ENCODE peak calls at places on chromosomes 13 and 19, in seven cellular contexts. L is H9, F is IMR-90, N is neuronal stem cell, U is mesenchymal stem cell, G is H1, I is trophoblast cell. W is an unnamed sample.

GRCh38 chr19:10431254-10431942 is 11.1 kb downstream of the PDE4A start:
- DNase-seq in L (no peak), F (no peak), I (peak), N (no peak), G (no peak), U (no peak), W (peak)

GRCh38 chr13:36344173-36344572 is 2.0 kb downstream of the SPART start:
- DNase-seq in N (no peak), U (peak), F (peak), G (no peak), I (peak), L (no peak), W (peak)

GRCh38 chr13:111344471-111345191 is 24.2 kb downstream of the TEX29 start:
- DNase-seq in L (peak), N (peak), I (peak), F (peak), U (peak), G (peak), W (peak)

GRCh38 chr19:33933931-33934330 is 137.3 kb downstream of the KCTD15 start:
- DNase-seq in I (no peak), F (no peak), U (no peak), L (no peak), N (no peak), G (no peak), W (no peak)

GRCh38 chr19:5459360-5459759 is 4.1 kb downstream of the ZNRF4 start:
- DNase-seq in G (no peak), N (no peak), F (peak), L (no peak), I (no peak), U (no peak), W (no peak)

GRCh38 chr13:103406967-103407366 is 340.8 kb upstream of the SLC10A2 start:
- DNase-seq in F (no peak), I (no peak), L (no peak), N (no peak), U (no peak), G (no peak), W (no peak)

GRCh38 chr19:51131780-51132680 is 7.3 kb downstream of the SIGLEC9 start:
- DNase-seq in I (no peak), G (no peak), L (no peak), F (peak), U (peak), N (no peak), W (peak)

GRCh38 chr13:48265217-48265815 is 32.3 kb downstream of the ITM2B start:
- DNase-seq in U (no peak), I (no peak), F (no peak), L (no peak), G (no peak), N (no peak), W (no peak)

GRCh38 chr19:49549045-49549444 is 21.2 kb downstream of the RCN3 start:
- DNase-seq in F (no peak), L (no peak), I (no peak), N (no peak), U (no peak), G (no peak), W (no peak)

GRCh38 chr19:32539240-32539916 is 41.6 kb upstream of the PDCD5 start:
- DNase-seq in F (no peak), G (no peak), N (no peak), I (no peak), L (no peak), U (peak), W (no peak)

GRCh38 chr13:113926301-113926761 is 47.5 kb downstream of the C13orf46 start:
- DNase-seq in G (no peak), U (peak), N (no peak), L (peak), F (peak), I (no peak), W (no peak)

GRCh38 chr13:52010890-52011689 is at the start of gene ATP7B:
- DNase-seq in U (peak), F (no peak), I (no peak), G (no peak), L (peak), N (peak), W (peak)

GRCh38 chr13:52016296-52016695 is 4.1 kb downstream of the ALG11 start:
- DNase-seq in I (no peak), U (no peak), F (no peak), N (no peak), G (no peak), L (no peak), W (no peak)

GRCh38 chr13:52012512-52012836 is 276 bp downstream of the ALG11 start:
- DNase-seq in G (no peak), U (no peak), N (no peak), I (no peak), F (no peak), L (no peak), W (no peak)

GRCh38 chr13:52009985-52010384 is 1.3 kb downstream of the ATP7B start:
- DNase-seq in N (no peak), G (no peak), F (no peak), L (no peak), I (no peak), U (no peak), W (no peak)

DNA sequence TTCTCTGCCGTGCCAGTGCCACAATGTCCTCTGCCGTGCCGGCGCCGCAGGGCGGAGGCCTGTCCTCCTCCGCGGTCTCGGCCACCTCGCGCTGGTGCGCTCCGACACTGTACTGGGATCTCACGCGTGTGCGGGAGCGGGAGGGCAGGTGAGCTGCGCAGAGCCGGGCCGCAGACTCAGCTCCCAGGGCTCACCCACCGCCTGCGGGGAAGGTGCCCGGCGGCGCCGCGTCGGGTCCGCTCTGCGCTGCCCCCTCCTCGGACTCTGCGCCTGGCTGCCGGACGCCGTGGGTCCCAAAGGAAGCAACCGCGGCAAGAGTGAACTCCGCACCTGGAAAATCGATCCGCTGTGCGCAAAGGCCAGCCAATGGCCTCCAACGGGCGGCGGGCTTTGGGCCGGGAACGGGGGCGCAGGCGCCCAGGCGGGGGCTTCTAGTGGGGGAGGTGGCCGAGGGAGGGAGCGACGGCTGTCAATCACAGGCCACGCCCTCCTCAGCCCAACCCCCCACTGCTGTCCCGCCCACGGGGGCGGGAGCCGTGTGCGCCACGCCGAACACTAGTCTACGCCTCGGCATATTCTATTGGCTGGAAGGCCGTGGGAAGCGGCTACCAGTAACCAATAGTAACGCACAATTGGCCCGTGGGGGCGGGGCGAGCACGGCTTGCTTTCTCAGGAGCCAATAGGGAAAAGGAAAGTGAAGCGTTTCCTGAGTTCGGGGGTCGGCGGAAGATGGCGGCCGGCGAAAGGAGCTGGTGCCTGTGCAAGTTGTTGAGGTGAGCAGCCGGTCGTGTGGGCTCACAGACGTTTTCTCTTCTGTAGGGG is at the start of gene ALG11:
- DNase-seq in U (peak), L (peak), N (peak), F (peak), G (peak), I (peak), W (peak)
- H3K18ac ChIP-seq in U (peak), L (peak), N (peak), F (no peak), G (peak), I (peak), W (no peak)

GRCh38 chr13:77310579-77311279 is 16.2 kb downstream of the MYCBP2 start:
- DNase-seq in N (no peak), G (no peak), I (no peak), U (no peak), F (no peak), L (no peak), W (no peak)

GRCh38 chr13:77305276-77305675 is 21.6 kb downstream of the MYCBP2 start:
- DNase-seq in G (no peak), I (no peak), U (no peak), L (no peak), N (no peak), F (no peak), W (no peak)

GRCh38 chr13:77309254-77309653 is 17.6 kb downstream of the MYCBP2 start:
- DNase-seq in F (no peak), L (no peak), G (no peak), U (no peak), N (no peak), I (no peak), W (no peak)

GRCh38 chr13:77310161-77310560 is 16.7 kb downstream of the MYCBP2 start:
- DNase-seq in N (no peak), I (no peak), G (no peak), U (no peak), L (no peak), F (no peak), W (no peak)

GRCh38 chr13:77306458-77306857 is 20.4 kb downstream of the MYCBP2 start:
- DNase-seq in U (no peak), G (no peak), N (no peak), I (no peak), L (no peak), F (no peak), W (peak)
- H3K27ac ChIP-seq in U (no peak), G (no peak), N (no peak), I (no peak), L (no peak), F (no peak), W (no peak)

GRCh38 chr13:102325321-102325720 is 76.5 kb downstream of the FGF14 start:
- DNase-seq in N (no peak), L (no peak), U (no peak), I (no peak), G (no peak), F (no peak), W (no peak)
- H3K18ac ChIP-seq in N (no peak), L (no peak), U (no peak), I (no peak), G (no peak), F (no peak), W (no peak)

GRCh38 chr19:31177230-31177629 is 172.0 kb downstream of the TSHZ3 start:
- DNase-seq in G (no peak), L (peak), F (no peak), N (no peak), U (no peak), I (no peak), W (no peak)
- H3K27ac ChIP-seq in G (no peak), L (no peak), F (no peak), N (no peak), U (no peak), I (no peak), W (no peak)

DNA sequence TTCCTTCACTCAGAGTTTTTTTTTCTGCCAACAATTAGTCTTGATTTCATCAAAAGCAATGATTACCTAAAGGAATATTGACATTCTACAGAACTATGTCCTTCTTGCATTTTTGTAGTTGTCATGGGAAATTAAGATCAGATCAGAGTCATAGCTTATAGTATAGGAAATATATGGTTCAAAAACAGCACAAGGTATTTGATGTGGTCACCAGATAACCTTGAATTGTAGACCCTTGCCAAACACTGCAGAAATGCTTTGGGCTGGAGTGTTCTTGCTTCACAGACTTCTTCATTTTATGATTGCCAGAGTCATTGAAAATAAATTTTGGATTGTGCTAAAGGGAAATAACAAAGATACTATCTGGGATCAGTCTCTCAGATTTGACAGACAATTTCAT is 103.7 kb downstream of the AKAP11 start:
- DNase-seq in G (no peak), L (no peak), N (no peak), I (no peak), F (no peak), U (no peak), W (no peak)
- H3K18ac ChIP-seq in G (no peak), L (no peak), N (no peak), I (no peak), F (no peak), U (no peak), W (no peak)

DNA sequence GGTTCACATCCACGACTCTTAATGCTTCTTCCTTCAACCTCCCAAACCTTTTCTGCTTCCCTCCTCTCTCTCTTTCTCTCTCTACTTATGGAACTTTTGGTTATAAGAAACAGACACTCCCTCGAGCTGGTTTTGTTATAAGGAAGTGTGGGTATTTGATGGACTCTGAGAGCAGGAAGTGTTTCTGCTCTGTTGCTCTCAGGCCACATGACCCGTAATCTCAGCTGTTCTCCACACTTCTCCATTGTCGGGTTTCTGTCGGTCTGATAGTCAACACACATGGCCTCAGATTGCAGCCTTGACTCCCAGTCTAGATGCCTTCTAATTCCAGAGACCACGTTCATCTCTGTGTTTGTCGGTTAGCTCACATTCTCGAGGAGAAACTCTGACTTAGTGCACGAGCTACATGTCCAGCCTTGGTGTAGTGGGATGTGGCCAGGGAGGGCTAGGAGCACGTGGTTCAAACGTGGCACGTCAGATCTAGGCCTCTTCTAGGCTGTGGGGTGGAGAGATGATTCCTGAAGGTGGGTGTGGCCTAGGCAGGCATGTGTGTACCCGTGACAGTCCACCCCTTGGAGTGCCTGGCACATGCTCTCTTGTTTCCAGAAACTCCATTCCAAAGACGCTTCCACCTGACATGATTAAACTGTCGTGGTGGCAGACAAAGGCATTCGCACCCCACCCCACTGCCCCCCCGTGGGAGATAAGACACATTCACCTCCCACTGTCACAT is 26.3 kb downstream of the CNFN start:
- DNase-seq in I (no peak), F (no peak), L (no peak), G (no peak), U (no peak), N (no peak), W (no peak)
- H3K27ac ChIP-seq in I (no peak), F (no peak), L (no peak), G (no peak), U (no peak), N (no peak), W (no peak)

GRCh38 chr13:97627566-97627965 is 193.6 kb downstream of the RAP2A start:
- DNase-seq in I (no peak), G (no peak), N (no peak), U (peak), L (peak), F (peak), W (peak)
- H3K18ac ChIP-seq in I (no peak), G (no peak), N (no peak), U (no peak), L (no peak), F (no peak), W (no peak)

DNA sequence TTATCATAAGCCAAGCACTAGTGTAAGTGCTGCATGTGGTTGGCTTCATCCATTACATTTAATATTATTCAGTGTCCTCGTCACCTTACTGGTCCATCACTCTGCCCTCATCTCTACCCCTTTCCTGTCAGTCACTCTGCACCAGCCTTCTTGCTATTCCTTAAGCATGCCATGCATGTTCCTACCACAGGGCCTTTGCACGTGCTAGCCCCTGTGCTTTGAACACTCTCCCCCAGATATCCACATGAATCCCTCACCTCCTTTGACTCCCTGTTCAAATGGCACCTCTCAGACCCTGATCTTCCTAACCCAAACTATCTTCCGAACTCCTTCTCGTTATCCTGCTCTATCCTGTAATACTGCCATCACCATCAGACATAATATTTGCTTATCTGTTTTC is 3.2 kb upstream of the RELB start:
- DNase-seq in I (no peak), L (no peak), F (no peak), G (no peak), U (no peak), N (no peak), W (no peak)
- H3K27ac ChIP-seq in I (no peak), L (no peak), F (no peak), G (no peak), U (no peak), N (no peak), W (no peak)

W was measured in mesendoderm.